ENCODE peak calls at places on chromosomes 16 and 17, in six cellular contexts. E is GDM1; U is Kasumi-1; V is H9; B is activated T-helper 1 cell treated with anti-CD3 and anti-CD28 coated beads, Interleukin-12 subunit alpha, Interleukin-12 subunit beta, Interleukin-2, Interleukin-4 antibody, amounts not matched to agents 30 ng/mL and 10 ng/mL and 1 ng/mL, durations not matched to agents 14 hours and 24 hours and 36 hours; N is head of caudate nucleus. Y is an unnamed sample.

GRCh38 chr16:27640277-27640600 is 90.3 kb downstream of the KATNIP start:
- DNase-seq in E (no peak), U (no peak), V (peak), B (no peak), N (peak), Y (no peak)

GRCh38 chr17:3888343-3889171 is 4.3 kb downstream of the CAMKK1 start:
- DNase-seq in E (peak), U (no peak), V (peak), B (no peak), N (no peak), Y (no peak)

GRCh38 chr16:72094266-72094610 is 591 bp downstream of the DHX38 start:
- DNase-seq in E (no peak), U (no peak), V (no peak), B (no peak), N (peak), Y (no peak)

GRCh38 chr17:29151567-29151966 is 28.6 kb downstream of the MYO18A start:
- DNase-seq in E (no peak), U (no peak), V (peak), B (no peak), N (no peak), Y (no peak)

GRCh38 chr16:56289862-56290261 is 98.6 kb downstream of the GNAO1 start:
- DNase-seq in E (no peak), U (no peak), V (no peak), B (no peak), N (no peak), Y (no peak)

GRCh38 chr17:4485676-4486646 is 12.7 kb upstream of the SPNS2 start:
- DNase-seq in E (no peak), U (no peak), V (no peak), B (peak), N (no peak), Y (no peak)

GRCh38 chr17:81003711-81004335 is 12.2 kb downstream of the CHMP6 start:
- DNase-seq in E (no peak), U (no peak), V (no peak), B (no peak), N (no peak), Y (no peak)

GRCh38 chr17:8365143-8365542 is 11.4 kb downstream of the KRABD2 start:
- DNase-seq in E (no peak), U (no peak), V (no peak), B (no peak), N (no peak), Y (no peak)

GRCh38 chr17:43913584-43913983 is 6.2 kb upstream of the MPP2 start:
- DNase-seq in E (no peak), U (no peak), V (no peak), B (no peak), N (no peak), Y (no peak)

GRCh38 chr17:41334899-41335298 is 15.7 kb downstream of the KRT33A start:
- DNase-seq in E (no peak), U (no peak), V (no peak), B (no peak), N (no peak), Y (no peak)

GRCh38 chr17:66767164-66767933 is 67.6 kb upstream of the CACNG5 start:
- DNase-seq in E (no peak), U (no peak), V (no peak), B (no peak), N (no peak), Y (no peak)

GRCh38 chr16:68792465-68793324 is 50.6 kb upstream of the TANGO6 start:
- DNase-seq in E (no peak), U (no peak), V (no peak), B (no peak), N (no peak), Y (peak)

GRCh38 chr17:30824002-30824355 is 513 bp downstream of the CRLF3 start:
- DNase-seq in E (no peak), U (peak), V (no peak), B (no peak), N (no peak), Y (no peak)

GRCh38 chr17:78138204-78139060 is 7.8 kb upstream of the C17orf99 start:
- DNase-seq in E (no peak), U (peak), V (no peak), B (no peak), N (no peak), Y (no peak)